ENCODE peak calls at places on chromosomes 12 and 14, in five cellular contexts. N is activated T-cell treated with anti-CD3 and anti-CD28 coated beads for 1 hour, R is ecto neural progenitor cell, E is A172, M is AG09319. G is an unnamed sample.

GRCh38 chr14:104926619-104927431 is 2.1 kb downstream of the PLD4 start:
- DNase-seq in N (no peak), R (no peak), E (no peak), M (no peak), G (peak)

GRCh38 chr12:28710882-28711281 is 438.2 kb upstream of the FAR2 start:
- DNase-seq in N (no peak), R (no peak), E (peak), M (peak), G (peak)

GRCh38 chr14:52694761-52695480 is 437 bp downstream of the ERO1A start:
- DNase-seq in N (peak), R (no peak), E (peak), M (no peak), G (peak)

GRCh38 chr12:39354955-39355354 is 88.0 kb downstream of the KIF21A start:
- DNase-seq in N (no peak), R (no peak), E (no peak), M (no peak), G (no peak)

GRCh38 chr12:65603428-65604351 is 220.6 kb upstream of the HMGA2 start:
- DNase-seq in N (no peak), R (no peak), E (peak), M (peak), G (peak)

GRCh38 chr14:68785817-68786490 is 6.9 kb downstream of the ZFP36L1 start:
- DNase-seq in N (no peak), R (peak), E (peak), M (no peak), G (peak)

GRCh38 chr12:32136404-32136803 is 29.8 kb downstream of the BICD1 start:
- DNase-seq in N (no peak), R (no peak), E (no peak), M (no peak), G (no peak)

GRCh38 chr12:118061011-118061875 is at the start of gene WSB2:
- DNase-seq in N (peak), R (peak), E (peak), M (no peak), G (peak)

GRCh38 chr14:91273885-91274273 is 29.4 kb upstream of the GPR68 start:
- DNase-seq in N (no peak), R (no peak), E (no peak), M (no peak), G (no peak)

GRCh38 chr14:102063092-102063807 is 23.6 kb downstream of the HSP90AA1 start:
- DNase-seq in N (peak), R (peak), E (peak), M (peak), G (peak)